ENCODE peak calls at places on chromosomes 5 and 9, in five cellular contexts. One of them, this sample, is unnamed. For H3K4me1, the result is how much of the 10 kb centered on the place peaks cover.

GRCh38 chr5:107593009-107593408 is 77.7 kb downstream of the EFNA5 start:
- DNase-seq in IMR-90: no peak
- DNase-seq in transverse colon: no peak
- DNase-seq in H1: no peak
- DNase-seq in left lung: no peak
- DNase-seq in this sample: no peak

GRCh38 chr5:88045931-88046461 is 222.6 kb downstream of the TMEM161B start:
- DNase-seq in IMR-90: no peak
- DNase-seq in transverse colon: no peak
- DNase-seq in H1: no peak
- DNase-seq in left lung: no peak
- DNase-seq in this sample: no peak

GRCh38 chr9:134025606-134026541 is 593 bp downstream of the BRD3OS start:
- DNase-seq in IMR-90: peak
- DNase-seq in transverse colon: peak
- DNase-seq in H1: no peak
- DNase-seq in left lung: peak
- DNase-seq in this sample: peak

GRCh38 chr5:53537711-53538110 is 22.7 kb upstream of the NDUFS4 start:
- DNase-seq in IMR-90: no peak
- DNase-seq in transverse colon: no peak
- DNase-seq in H1: no peak
- DNase-seq in left lung: no peak
- DNase-seq in this sample: no peak

GRCh38 chr5:111643499-111643898 is 113.5 kb downstream of the NREP start:
- DNase-seq in IMR-90: no peak
- DNase-seq in transverse colon: no peak
- DNase-seq in H1: no peak
- DNase-seq in left lung: no peak
- DNase-seq in this sample: no peak

GRCh38 chr5:64165500-64166200 is at the start of gene RNF180:
- DNase-seq in IMR-90: no peak
- DNase-seq in transverse colon: peak
- DNase-seq in H1: no peak
- DNase-seq in left lung: peak
- DNase-seq in this sample: peak

GRCh38 chr9:100105861-100106260 is 6.8 kb downstream of the INVS start:
- DNase-seq in IMR-90: no peak
- DNase-seq in transverse colon: no peak
- DNase-seq in H1: no peak
- DNase-seq in left lung: no peak
- DNase-seq in this sample: no peak

GRCh38 chr9:126506361-126507317 is 107.1 kb upstream of the LMX1B start:
- DNase-seq in IMR-90: no peak
- DNase-seq in transverse colon: no peak
- DNase-seq in H1: no peak
- DNase-seq in left lung: peak
- DNase-seq in this sample: no peak

GRCh38 chr5:51652980-51653379 is 269.7 kb downstream of the ISL1 start:
- DNase-seq in IMR-90: no peak
- DNase-seq in transverse colon: no peak
- DNase-seq in H1: no peak
- DNase-seq in left lung: no peak
- DNase-seq in this sample: no peak

GRCh38 chr9:108057421-108058136 is 568.0 kb upstream of the KLF4 start:
- DNase-seq in IMR-90: peak
- DNase-seq in transverse colon: peak
- DNase-seq in H1: no peak
- DNase-seq in left lung: no peak
- DNase-seq in this sample: no peak

GRCh38 chr5:91305640-91306039 is 77.5 kb downstream of the ARRDC3 start:
- DNase-seq in IMR-90: no peak
- DNase-seq in transverse colon: no peak
- DNase-seq in H1: no peak
- DNase-seq in left lung: no peak
- DNase-seq in this sample: no peak

GRCh38 chr5:19369048-19369447 is 619.0 kb downstream of the CDH18 start:
- DNase-seq in IMR-90: no peak
- DNase-seq in transverse colon: no peak
- DNase-seq in H1: no peak
- DNase-seq in left lung: no peak
- DNase-seq in this sample: no peak

GRCh38 chr5:168415971-168416370 is 70.3 kb upstream of the RARS1 start:
- DNase-seq in IMR-90: no peak
- DNase-seq in transverse colon: no peak
- DNase-seq in H1: no peak
- DNase-seq in left lung: no peak
- DNase-seq in this sample: no peak

GRCh38 chr5:107640568-107640967 is 30.2 kb downstream of the EFNA5 start:
- DNase-seq in IMR-90: no peak
- DNase-seq in transverse colon: no peak
- DNase-seq in H1: no peak
- DNase-seq in left lung: no peak
- DNase-seq in this sample: no peak

GRCh38 chr5:69230181-69230580 is 4.5 kb upstream of the CDK7 start:
- DNase-seq in IMR-90: no peak
- DNase-seq in transverse colon: no peak
- DNase-seq in H1: no peak
- DNase-seq in left lung: no peak
- DNase-seq in this sample: no peak

GRCh38 chr5:140875085-140876065 is at the start of gene PCDHA12:
- DNase-seq in IMR-90: no peak
- DNase-seq in transverse colon: no peak
- DNase-seq in H1: no peak
- DNase-seq in left lung: no peak
- DNase-seq in this sample: no peak
- H3K27ac ChIP-seq in IMR-90: no peak
- H3K27ac ChIP-seq in transverse colon: no peak
- H3K27ac ChIP-seq in H1: no peak
- H3K27ac ChIP-seq in left lung: no peak
- H3K27ac ChIP-seq in this sample: no peak

GRCh38 chr9:93300175-93300572 is 116.2 kb downstream of the WNK2 start:
- DNase-seq in IMR-90: no peak
- DNase-seq in transverse colon: no peak
- DNase-seq in H1: no peak
- DNase-seq in left lung: no peak
- DNase-seq in this sample: no peak
- H3K4me1 ChIP-seq in IMR-90: under half
- H3K4me1 ChIP-seq in transverse colon: under half
- H3K4me1 ChIP-seq in H1: under half
- H3K4me1 ChIP-seq in left lung: under half
- H3K4me1 ChIP-seq in this sample: under half

GRCh38 chr5:128537306-128537998 is 593 bp downstream of the FBN2 start:
- DNase-seq in IMR-90: peak
- DNase-seq in transverse colon: no peak
- DNase-seq in H1: no peak
- DNase-seq in left lung: peak
- DNase-seq in this sample: peak

GRCh38 chr5:128536861-128537305 is 1.2 kb downstream of the FBN2 start:
- DNase-seq in IMR-90: peak
- DNase-seq in transverse colon: no peak
- DNase-seq in H1: no peak
- DNase-seq in left lung: peak
- DNase-seq in this sample: peak

GRCh38 chr5:128539038-128539429 is 989 bp upstream of the FBN2 start:
- DNase-seq in IMR-90: no peak
- DNase-seq in transverse colon: no peak
- DNase-seq in H1: no peak
- DNase-seq in left lung: no peak
- DNase-seq in this sample: peak

GRCh38 chr5:128537999-128538248 is at the start of gene FBN2:
- DNase-seq in IMR-90: no peak
- DNase-seq in transverse colon: no peak
- DNase-seq in H1: no peak
- DNase-seq in left lung: no peak
- DNase-seq in this sample: no peak

GRCh38 chr5:128538249-128539037 is 398 bp upstream of the FBN2 start:
- DNase-seq in IMR-90: peak
- DNase-seq in transverse colon: peak
- DNase-seq in H1: peak
- DNase-seq in left lung: peak
- DNase-seq in this sample: peak
- H3K27ac ChIP-seq in IMR-90: peak
- H3K27ac ChIP-seq in transverse colon: no peak
- H3K27ac ChIP-seq in H1: no peak
- H3K27ac ChIP-seq in left lung: no peak
- H3K27ac ChIP-seq in this sample: no peak

GRCh38 chr5:98583572-98583971 is 189.9 kb upstream of the RGMB start:
- DNase-seq in IMR-90: no peak
- DNase-seq in transverse colon: no peak
- DNase-seq in H1: no peak
- DNase-seq in left lung: no peak
- DNase-seq in this sample: no peak

GRCh38 chr5:98588225-98588624 is 185.2 kb upstream of the RGMB start:
- DNase-seq in IMR-90: peak
- DNase-seq in transverse colon: no peak
- DNase-seq in H1: no peak
- DNase-seq in left lung: no peak
- DNase-seq in this sample: no peak

GRCh38 chr5:98586581-98586980 is 186.9 kb upstream of the RGMB start:
- DNase-seq in IMR-90: no peak
- DNase-seq in transverse colon: no peak
- DNase-seq in H1: no peak
- DNase-seq in left lung: no peak
- DNase-seq in this sample: no peak

GRCh38 chr5:98585661-98586310 is 187.7 kb upstream of the RGMB start:
- DNase-seq in IMR-90: peak
- DNase-seq in transverse colon: no peak
- DNase-seq in H1: no peak
- DNase-seq in left lung: no peak
- DNase-seq in this sample: no peak

DNA sequence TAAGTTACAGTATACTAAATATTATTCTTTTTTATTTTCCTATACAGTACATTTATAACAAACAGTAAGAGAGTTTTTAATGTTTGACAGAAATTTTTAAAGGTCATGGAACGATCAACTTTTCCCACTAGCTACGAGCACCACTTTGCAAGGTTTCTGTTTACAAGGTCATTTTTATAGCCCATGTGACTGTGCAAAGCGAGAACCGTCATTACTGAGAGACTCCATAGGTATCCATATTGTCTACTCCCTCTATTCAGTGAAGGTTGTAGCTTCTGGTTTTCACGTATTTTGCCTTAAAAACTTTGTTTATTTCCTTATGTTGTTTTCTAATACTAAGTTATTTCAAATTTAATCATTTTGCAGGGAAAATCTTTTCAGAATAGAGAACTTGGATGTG is 186.3 kb upstream of the RGMB start:
- DNase-seq in IMR-90: no peak
- DNase-seq in transverse colon: no peak
- DNase-seq in H1: no peak
- DNase-seq in left lung: no peak
- DNase-seq in this sample: no peak
- H3K4me1 ChIP-seq in IMR-90: under half
- H3K4me1 ChIP-seq in transverse colon: under half
- H3K4me1 ChIP-seq in H1: under half
- H3K4me1 ChIP-seq in left lung: under half
- H3K4me1 ChIP-seq in this sample: under half

DNA sequence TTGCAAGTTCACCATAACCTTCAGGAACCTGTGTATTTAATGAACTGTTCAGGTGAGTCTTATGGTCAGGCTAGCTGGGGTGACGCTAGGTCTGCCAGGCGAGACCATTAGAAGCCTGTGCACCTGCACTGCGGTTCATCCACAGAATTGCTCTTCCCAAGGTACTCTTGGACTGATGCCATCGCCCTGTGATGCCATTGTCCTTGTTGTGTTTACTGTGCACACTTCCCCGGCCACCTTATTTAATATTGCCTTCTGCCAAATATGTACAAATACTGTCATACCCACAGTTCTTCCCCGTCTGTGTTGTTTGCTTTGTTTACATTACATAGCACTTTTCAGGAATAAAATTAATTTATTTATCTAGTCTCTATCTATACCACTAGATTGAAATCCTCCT is 66.3 kb downstream of the RCL1 start:
- DNase-seq in IMR-90: no peak
- DNase-seq in transverse colon: no peak
- DNase-seq in H1: no peak
- DNase-seq in left lung: no peak
- DNase-seq in this sample: no peak
- H3K27ac ChIP-seq in IMR-90: no peak
- H3K27ac ChIP-seq in transverse colon: no peak
- H3K27ac ChIP-seq in H1: no peak
- H3K27ac ChIP-seq in left lung: no peak
- H3K27ac ChIP-seq in this sample: no peak

GRCh38 chr9:72362118-72362531 is 2.9 kb downstream of the ZFAND5 start:
- DNase-seq in IMR-90: peak
- DNase-seq in transverse colon: no peak
- DNase-seq in H1: no peak
- DNase-seq in left lung: no peak
- DNase-seq in this sample: no peak

GRCh38 chr9:72363226-72363625 is 1.8 kb downstream of the ZFAND5 start:
- DNase-seq in IMR-90: no peak
- DNase-seq in transverse colon: no peak
- DNase-seq in H1: no peak
- DNase-seq in left lung: no peak
- DNase-seq in this sample: no peak

GRCh38 chr9:72361227-72361626 is 3.8 kb downstream of the ZFAND5 start:
- DNase-seq in IMR-90: no peak
- DNase-seq in transverse colon: no peak
- DNase-seq in H1: no peak
- DNase-seq in left lung: no peak
- DNase-seq in this sample: no peak

GRCh38 chr9:72363908-72364678 is 915 bp downstream of the ZFAND5 start:
- DNase-seq in IMR-90: peak
- DNase-seq in transverse colon: peak
- DNase-seq in H1: no peak
- DNase-seq in left lung: peak
- DNase-seq in this sample: peak

DNA sequence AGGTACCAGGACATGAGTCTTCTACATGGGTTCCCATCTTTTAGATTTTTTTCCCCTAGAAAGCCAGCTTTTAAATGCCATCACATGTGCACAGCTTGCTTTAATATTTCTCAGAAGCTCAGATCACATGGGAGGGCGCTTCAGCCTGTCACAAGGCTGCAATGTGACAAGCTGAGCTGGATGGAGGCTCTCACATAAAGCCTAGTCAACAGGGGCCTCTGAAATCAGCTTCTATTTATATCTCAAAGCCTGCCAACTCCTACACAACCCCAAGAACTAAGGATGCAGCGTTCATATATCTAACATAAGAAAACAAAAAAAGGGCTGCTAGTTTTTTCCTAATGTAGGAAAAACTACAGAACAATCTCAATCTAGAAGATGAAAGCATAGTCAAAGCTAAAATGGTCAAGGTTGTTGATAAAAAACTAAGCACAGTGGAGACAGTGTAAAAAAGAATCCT is 2.3 kb downstream of the ZFAND5 start:
- DNase-seq in IMR-90: peak
- DNase-seq in transverse colon: peak
- DNase-seq in H1: no peak
- DNase-seq in left lung: no peak
- DNase-seq in this sample: peak
- H3K4me1 ChIP-seq in IMR-90: under half
- H3K4me1 ChIP-seq in transverse colon: under half
- H3K4me1 ChIP-seq in H1: under half
- H3K4me1 ChIP-seq in left lung: under half
- H3K4me1 ChIP-seq in this sample: half or more